ENCODE peak calls at places on chromosomes 16 and 17, in five cellular contexts. G is BE2C, X is HepG2, F is heart left ventricle, H is IMR-90. U is an unnamed sample.

GRCh38 chr17:50331085-50331791 is 14.7 kb upstream of the XYLT2 start:
- DNase-seq in G (no peak), X (no peak), F (no peak), H (peak; percentile 99), U (no peak)

GRCh38 chr16:83136924-83137323 is 510.2 kb downstream of the CDH13 start:
- DNase-seq in G (no peak), X (no peak), F (no peak), H (no peak), U (no peak)

GRCh38 chr16:85987750-85988078 is 88.8 kb downstream of the IRF8 start:
- DNase-seq in G (no peak), X (no peak), F (no peak), H (no peak), U (no peak)

GRCh38 chr16:59090501-59090900 is 356.4 kb upstream of the GOT2 start:
- DNase-seq in G (no peak), X (no peak), F (no peak), H (no peak), U (no peak)

GRCh38 chr16:2209258-2210008 is 1.2 kb downstream of the BRICD5 start:
- DNase-seq in G (no peak), X (no peak), F (no peak), H (no peak), U (no peak)

GRCh38 chr17:17391575-17392370 is 85.0 kb upstream of the MED9 start:
- DNase-seq in G (peak; percentile 37), X (no peak), F (peak; percentile 30), H (no peak), U (peak; percentile 51)

GRCh38 chr17:39716879-39717536 is 13.3 kb downstream of the MIEN1 start:
- DNase-seq in G (no peak), X (no peak), F (peak; percentile 33), H (no peak), U (no peak)

GRCh38 chr17:1783271-1783670 is 21.4 kb downstream of the SERPINF1 start:
- DNase-seq in G (no peak), X (no peak), F (no peak), H (no peak), U (no peak)

GRCh38 chr17:48593126-48593829 is at the start of gene HOXB5:
- DNase-seq in G (no peak), X (no peak), F (no peak), H (peak; percentile 22), U (no peak)

GRCh38 chr17:44315760-44316731 is 7.6 kb downstream of the RUNDC3A start:
- DNase-seq in G (peak; percentile 25), X (no peak), F (no peak), H (no peak), U (no peak)

GRCh38 chr17:31537558-31537957 is 146.1 kb downstream of the RAB11FIP4 start:
- DNase-seq in G (no peak), X (no peak), F (no peak), H (peak; percentile 62), U (no peak)

GRCh38 chr17:15894913-15895658 is 49.8 kb upstream of the ADORA2B start:
- DNase-seq in G (no peak), X (no peak), F (no peak), H (no peak), U (no peak)

GRCh38 chr17:59874366-59874765 is 18.4 kb downstream of the TUBD1 start:
- DNase-seq in G (no peak), X (no peak), F (no peak), H (no peak), U (no peak)

DNA sequence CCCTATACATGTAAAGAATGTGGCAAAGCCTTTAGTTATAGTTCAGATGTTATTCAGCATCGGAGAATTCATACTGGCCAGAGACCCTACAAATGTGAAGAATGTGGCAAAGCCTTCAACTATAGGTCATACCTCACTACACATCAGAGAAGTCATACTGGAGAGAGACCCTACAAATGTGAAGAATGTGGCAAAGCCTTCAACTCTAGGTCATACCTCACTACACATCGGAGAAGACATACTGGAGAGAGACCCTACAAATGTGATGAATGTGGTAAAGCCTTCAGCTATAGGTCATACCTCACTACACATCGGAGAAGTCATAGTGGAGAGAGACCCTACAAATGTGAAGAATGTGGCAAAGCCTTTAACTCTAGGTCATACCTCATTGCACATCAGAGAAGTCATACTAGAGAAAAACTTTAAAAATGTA is 42.5 kb downstream of the ZNF267 start:
- DNase-seq in G (no peak), X (no peak), F (no peak), H (no peak), U (no peak)
- H3K9me3 ChIP-seq in G (no peaks in the 10 kb centered on the region), X (peaks cover 99% of the 10 kb centered on the region), F (peaks cover 99% of the 10 kb centered on the region), H (peaks cover 55% of the 10 kb centered on the region), U (peaks cover 91% of the 10 kb centered on the region)

GRCh38 chr16:35523991-35524390 is 2064.6 kb downstream of the TP53TG3F start:
- DNase-seq in G (no peak), X (no peak), F (no peak), H (no peak), U (no peak)

GRCh38 chr16:35525979-35526590 is 2066.7 kb downstream of the TP53TG3F start:
- DNase-seq in G (no peak), X (no peak), F (no peak), H (no peak), U (no peak)
- H3K9me3 ChIP-seq in G (peaks cover 6% of the 10 kb centered on the region), X (peaks cover 89% of the 10 kb centered on the region), F (peaks cover 13% of the 10 kb centered on the region), H (peaks cover 18% of the 10 kb centered on the region), U (no peaks in the 10 kb centered on the region)

GRCh38 chr16:3289998-3290673 is 6.8 kb downstream of the ZNF263 start:
- DNase-seq in G (no peak), X (no peak), F (no peak), H (no peak), U (no peak)

GRCh38 chr16:3295209-3295608 is 10.0 kb downstream of the TIGD7 start:
- DNase-seq in G (no peak), X (no peak), F (no peak), H (no peak), U (no peak)

GRCh38 chr16:3292604-3293003 is 9.3 kb downstream of the ZNF263 start:
- DNase-seq in G (no peak), X (no peak), F (no peak), H (peak; percentile 77), U (no peak)

GRCh38 chr16:3295783-3296182 is 9.4 kb downstream of the TIGD7 start:
- DNase-seq in G (no peak), X (no peak), F (no peak), H (no peak), U (no peak)
- H3K9me3 ChIP-seq in G (peaks cover 2% of the 10 kb centered on the region), X (no peaks in the 10 kb centered on the region), F (peaks cover 99% of the 10 kb centered on the region), H (peaks cover 59% of the 10 kb centered on the region), U (peaks cover 14% of the 10 kb centered on the region)

GRCh38 chr16:35431829-35432663 is 1972.6 kb downstream of the TP53TG3F start:
- DNase-seq in G (peak; percentile 43), X (no peak), F (no peak), H (no peak), U (no peak)
- H3K9me3 ChIP-seq in G (peaks cover 2% of the 10 kb centered on the region), X (peaks cover 88% of the 10 kb centered on the region), F (peaks cover 1% of the 10 kb centered on the region), H (peaks cover 14% of the 10 kb centered on the region), U (peaks cover 7% of the 10 kb centered on the region)

GRCh38 chr16:35187665-35188225 is 1728.3 kb downstream of the TP53TG3F start:
- DNase-seq in G (no peak), X (no peak), F (no peak), H (no peak), U (no peak)
- H3K9me3 ChIP-seq in G (no peaks in the 10 kb centered on the region), X (peaks cover 61% of the 10 kb centered on the region), F (peaks cover 4% of the 10 kb centered on the region), H (peaks cover 22% of the 10 kb centered on the region), U (no peaks in the 10 kb centered on the region)

DNA sequence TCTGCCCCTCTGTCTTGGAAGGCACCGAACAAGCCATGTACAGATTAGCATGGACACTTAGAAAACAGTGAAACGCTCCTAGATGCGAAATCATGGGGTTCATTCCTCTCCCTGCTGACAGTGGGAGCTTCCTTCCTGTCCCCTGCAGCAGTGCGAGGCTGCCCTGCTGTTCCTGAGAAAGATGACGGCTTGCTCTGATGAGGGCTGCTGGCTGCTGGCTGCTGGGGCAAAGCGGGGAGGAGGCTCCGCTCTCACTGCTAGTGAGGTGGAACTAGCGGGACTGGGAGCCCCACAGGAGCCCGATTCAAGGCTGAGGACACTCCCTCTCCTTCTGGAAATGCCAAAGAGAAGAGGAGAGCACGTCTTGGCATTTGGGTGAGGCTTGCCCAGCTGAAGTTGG is 25.9 kb upstream of the CACNG4 start:
- DNase-seq in G (no peak), X (no peak), F (no peak), H (no peak), U (no peak)
- H3K9me3 ChIP-seq in G (no peaks in the 10 kb centered on the region), X (no peaks in the 10 kb centered on the region), F (no peaks in the 10 kb centered on the region), H (peaks cover 15% of the 10 kb centered on the region), U (no peaks in the 10 kb centered on the region)